ENCODE peak calls at places on chromosomes 7 and 10, in ten cellular contexts. E is WTC11; O is NCI-H2029; L is progenitor cell of endocrine pancreas; Y is LoVo; B is left ventricle myocardium inferior; H is activated naive CD8-positive, alpha-beta T cell treated with anti-CD3 and anti-CD28 coated beads for 36 hours; W is CMK; G is activated CD8-positive, alpha-beta memory T cell treated with anti-CD3 and anti-CD28 coated beads, Interleukin-2, amount 50 U/mL, for 48 hours; S is H54. C is an unnamed sample.
A peak's percentile ranks its signal among the peaks of the same experiment; 100 is the strongest.

GRCh38 chr7:99894738-99895137 is 17.9 kb upstream of the OR2AE1 start:
- DNase-seq in B (no peak), E (no peak), O (no peak), G (no peak), Y (no peak), L (no peak), H (no peak), S (no peak), W (no peak), C (no peak)

GRCh38 chr10:3186365-3186764 is 13.8 kb upstream of the PITRM1 start:
- DNase-seq in E (no peak), S (no peak), B (no peak), G (no peak), Y (no peak), L (no peak), W (no peak), H (peak; percentile 61), O (no peak), C (no peak)

GRCh38 chr7:55546826-55547225 is 25.5 kb downstream of the VOPP1 start:
- DNase-seq in S (peak; percentile 98), L (no peak), E (no peak), B (peak; percentile 71), O (peak; percentile 83), G (no peak), W (no peak), H (peak; percentile 24), Y (peak; percentile 88), C (peak; percentile 88)

GRCh38 chr10:59234194-59234593 is 57.8 kb downstream of the PHYHIPL start:
- DNase-seq in S (no peak), E (no peak), W (no peak), L (no peak), O (no peak), G (no peak), Y (no peak), B (no peak), H (no peak), C (no peak)

GRCh38 chr10:109783286-109783685 is 140.0 kb downstream of the XPNPEP1 start:
- DNase-seq in B (no peak), H (no peak), L (no peak), E (no peak), S (no peak), W (no peak), G (no peak), Y (no peak), O (no peak), C (no peak)

GRCh38 chr10:60414877-60415585 is 25.4 kb upstream of the ANK3 start:
- DNase-seq in H (no peak), B (no peak), L (no peak), W (no peak), S (peak; percentile 73), O (no peak), E (no peak), G (no peak), Y (peak; percentile 47), C (no peak)

GRCh38 chr7:130180571-130180971 is 24.6 kb downstream of the TMEM209 start:
- DNase-seq in E (no peak), H (peak; percentile 27), B (no peak), W (no peak), Y (no peak), S (no peak), L (no peak), O (no peak), G (peak; percentile 71), C (no peak)

GRCh38 chr10:17113889-17114288 is 15.7 kb downstream of the CUBN start:
- DNase-seq in S (no peak), H (no peak), B (peak; percentile 19), O (no peak), L (no peak), W (no peak), G (peak; percentile 54), E (no peak), Y (no peak), C (peak; percentile 67)

GRCh38 chr10:96292971-96293909 is 11.0 kb upstream of the DNTT start:
- DNase-seq in L (no peak), O (peak; percentile 4), H (no peak), E (no peak), S (peak; percentile 9), Y (peak; percentile 64), W (no peak), G (no peak), B (no peak), C (no peak)

GRCh38 chr7:112908106-112908505 is 117.9 kb upstream of the TMEM168 start:
- DNase-seq in H (no peak), S (no peak), Y (no peak), B (no peak), W (no peak), G (no peak), E (no peak), O (no peak), L (no peak), C (no peak)

GRCh38 chr7:151700621-151701185 is 176.2 kb downstream of the PRKAG2 start:
- DNase-seq in H (no peak), S (no peak), O (no peak), Y (no peak), G (no peak), W (no peak), L (no peak), E (no peak), B (peak; percentile 13), C (no peak)

GRCh38 chr10:86087716-86088115 is 278.9 kb downstream of the GRID1 start:
- DNase-seq in G (no peak), B (no peak), L (no peak), O (no peak), S (no peak), Y (no peak), W (no peak), H (no peak), E (no peak), C (no peak)

GRCh38 chr10:4770766-4771553 is 55.0 kb upstream of the AKR1E2 start:
- DNase-seq in Y (peak; percentile 78), B (no peak), L (no peak), E (no peak), H (no peak), S (no peak), W (no peak), G (no peak), O (no peak), C (no peak)

GRCh38 chr7:102973096-102973802 is 60.4 kb downstream of the LRRC17 start:
- DNase-seq in S (no peak), L (no peak), B (no peak), O (no peak), H (no peak), W (peak; percentile 86), Y (no peak), E (no peak), G (no peak), C (no peak)

GRCh38 chr10:15419279-15419874 is 48.3 kb upstream of the FAM171A1 start:
- DNase-seq in E (peak; percentile 45), B (no peak), Y (peak; percentile 48), W (peak; percentile 30), O (no peak), H (no peak), S (no peak), G (no peak), L (no peak), C (no peak)

GRCh38 chr7:70761711-70762328 is 370.1 kb upstream of the GALNT17 start:
- DNase-seq in G (no peak), O (no peak), L (no peak), H (no peak), S (no peak), W (no peak), Y (no peak), E (no peak), B (no peak), C (no peak)

GRCh38 chr7:1940402-1940786 is 270.3 kb downstream of the ELFN1 start:
- DNase-seq in H (peak; percentile 90), B (peak; percentile 64), S (peak; percentile 100), O (no peak), E (no peak), L (no peak), G (peak; percentile 89), Y (peak; percentile 22), W (no peak), C (peak; percentile 46)

GRCh38 chr7:19268737-19269136 is 123.5 kb upstream of the FERD3L start:
- DNase-seq in B (no peak), H (no peak), Y (no peak), G (no peak), S (no peak), O (no peak), L (no peak), E (no peak), W (no peak), C (no peak)

GRCh38 chr10:129949411-129950335 is 14.4 kb downstream of the EBF3 start:
- DNase-seq in W (no peak), S (no peak), H (no peak), B (peak; percentile 83), Y (no peak), L (no peak), G (no peak), E (peak; percentile 62), O (no peak), C (peak; percentile 67)

GRCh38 chr7:155368894-155369600 is 71.4 kb downstream of the INSIG1 start:
- DNase-seq in G (no peak), S (no peak), W (no peak), Y (no peak), H (no peak), B (no peak), L (no peak), O (no peak), E (no peak), C (no peak)

GRCh38 chr10:22599048-22599561 is 115.3 kb downstream of the PIP4K2A start:
- DNase-seq in O (no peak), Y (peak; percentile 34), S (peak; percentile 27), E (no peak), W (no peak), H (no peak), G (peak; percentile 47), B (no peak), L (no peak), C (no peak)

GRCh38 chr10:132094581-132095234 is 29.0 kb downstream of the JAKMIP3 start:
- DNase-seq in H (no peak), W (no peak), S (no peak), B (no peak), G (peak; percentile 36), E (no peak), O (no peak), Y (peak; percentile 60), L (no peak), C (no peak)

GRCh38 chr7:24911213-24911603 is 68.8 kb downstream of the OSBPL3 start:
- DNase-seq in E (no peak), G (no peak), S (no peak), Y (no peak), W (peak; percentile 43), L (no peak), H (no peak), B (no peak), O (peak; percentile 41), C (no peak)

GRCh38 chr10:23917251-23917908 is 291.6 kb upstream of the KIAA1217 start:
- DNase-seq in H (no peak), S (no peak), O (peak; percentile 21), G (no peak), B (no peak), L (no peak), Y (no peak), E (no peak), W (no peak), C (no peak)